ENCODE peak calls at places on chromosome 12, in ten cellular contexts. One of them, this sample, is unnamed.

GRCh38 chr12:482061-482460 is 22.3 kb downstream of the B4GALNT3 start:
- DNase-seq in SK-N-SH: no peak
- DNase-seq in testis: no peak
- DNase-seq in left lung: no peak
- DNase-seq in uterus: no peak
- DNase-seq in right cardiac atrium: no peak
- DNase-seq in aorta: no peak
- DNase-seq in A549: no peak
- DNase-seq in gastrocnemius medialis: no peak
- DNase-seq in cardiac muscle cell: no peak
- DNase-seq in this sample: no peak

GRCh38 chr12:53380797-53381738 is 1.1 kb downstream of the SP1 start:
- DNase-seq in A549: no peak
- DNase-seq in left lung: no peak
- DNase-seq in cardiac muscle cell: no peak
- DNase-seq in testis: no peak
- DNase-seq in right cardiac atrium: no peak
- DNase-seq in gastrocnemius medialis: no peak
- DNase-seq in SK-N-SH: no peak
- DNase-seq in uterus: no peak
- DNase-seq in aorta: peak; percentile 52
- DNase-seq in this sample: no peak

GRCh38 chr12:40325349-40325960 is 100.7 kb downstream of the LRRK2 start:
- DNase-seq in cardiac muscle cell: no peak
- DNase-seq in testis: peak; percentile 27
- DNase-seq in right cardiac atrium: no peak
- DNase-seq in gastrocnemius medialis: no peak
- DNase-seq in left lung: no peak
- DNase-seq in A549: peak; percentile 75
- DNase-seq in SK-N-SH: peak; percentile 46
- DNase-seq in uterus: no peak
- DNase-seq in aorta: no peak
- DNase-seq in this sample: no peak

GRCh38 chr12:116481726-116482125 is 77.5 kb upstream of the MAP1LC3B2 start:
- DNase-seq in aorta: no peak
- DNase-seq in cardiac muscle cell: no peak
- DNase-seq in left lung: no peak
- DNase-seq in A549: no peak
- DNase-seq in SK-N-SH: no peak
- DNase-seq in testis: no peak
- DNase-seq in uterus: no peak
- DNase-seq in gastrocnemius medialis: no peak
- DNase-seq in right cardiac atrium: no peak
- DNase-seq in this sample: no peak

GRCh38 chr12:68236421-68237059 is 10.9 kb upstream of the IL26 start:
- DNase-seq in left lung: no peak
- DNase-seq in A549: no peak
- DNase-seq in cardiac muscle cell: no peak
- DNase-seq in uterus: no peak
- DNase-seq in aorta: no peak
- DNase-seq in gastrocnemius medialis: no peak
- DNase-seq in SK-N-SH: no peak
- DNase-seq in testis: no peak
- DNase-seq in right cardiac atrium: no peak
- DNase-seq in this sample: no peak

GRCh38 chr12:53224268-53224896 is 7.6 kb downstream of the RARG start:
- DNase-seq in SK-N-SH: peak; percentile 69
- DNase-seq in gastrocnemius medialis: no peak
- DNase-seq in testis: no peak
- DNase-seq in left lung: no peak
- DNase-seq in uterus: no peak
- DNase-seq in cardiac muscle cell: peak; percentile 49
- DNase-seq in A549: peak; percentile 50
- DNase-seq in right cardiac atrium: no peak
- DNase-seq in aorta: peak; percentile 26
- DNase-seq in this sample: no peak

GRCh38 chr12:41511247-41511646 is 323.1 kb downstream of the PDZRN4 start:
- DNase-seq in SK-N-SH: no peak
- DNase-seq in right cardiac atrium: no peak
- DNase-seq in uterus: no peak
- DNase-seq in aorta: no peak
- DNase-seq in left lung: no peak
- DNase-seq in testis: no peak
- DNase-seq in cardiac muscle cell: no peak
- DNase-seq in gastrocnemius medialis: no peak
- DNase-seq in A549: no peak
- DNase-seq in this sample: no peak

GRCh38 chr12:76284816-76285750 is 63.1 kb downstream of the BBS10 start:
- DNase-seq in cardiac muscle cell: no peak
- DNase-seq in testis: no peak
- DNase-seq in gastrocnemius medialis: no peak
- DNase-seq in SK-N-SH: no peak
- DNase-seq in left lung: no peak
- DNase-seq in A549: peak; percentile 19
- DNase-seq in right cardiac atrium: no peak
- DNase-seq in uterus: no peak
- DNase-seq in aorta: no peak
- DNase-seq in this sample: no peak

GRCh38 chr12:55068416-55069010 is 48.7 kb downstream of the NEUROD4 start:
- DNase-seq in uterus: no peak
- DNase-seq in gastrocnemius medialis: no peak
- DNase-seq in A549: peak; percentile 68
- DNase-seq in left lung: no peak
- DNase-seq in SK-N-SH: peak; percentile 48
- DNase-seq in cardiac muscle cell: peak; percentile 75
- DNase-seq in aorta: no peak
- DNase-seq in testis: peak; percentile 25
- DNase-seq in right cardiac atrium: no peak
- DNase-seq in this sample: no peak

DNA sequence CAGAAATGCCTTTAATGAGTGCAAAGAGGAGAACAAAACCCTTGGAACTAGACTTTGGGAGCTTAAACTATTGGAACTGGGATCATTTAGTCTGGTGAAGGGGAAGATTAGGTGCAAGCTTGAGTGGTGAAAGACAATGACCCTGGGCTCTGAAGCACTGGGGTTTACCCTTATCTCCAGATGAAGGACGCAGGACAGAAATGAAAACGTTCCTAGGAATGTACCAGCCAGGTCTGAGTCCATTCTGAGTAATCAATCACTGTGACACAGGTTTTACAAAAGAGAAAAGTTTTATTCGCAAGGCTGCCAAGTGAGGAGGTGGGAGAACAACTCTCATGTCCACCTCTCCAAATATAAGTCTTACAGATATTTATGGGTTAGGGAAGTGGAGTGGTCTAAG is 249.1 kb downstream of the LRIG3 start:
- DNase-seq in cardiac muscle cell: peak; percentile 17
- DNase-seq in SK-N-SH: no peak
- DNase-seq in gastrocnemius medialis: no peak
- DNase-seq in right cardiac atrium: no peak
- DNase-seq in uterus: no peak
- DNase-seq in left lung: no peak
- DNase-seq in aorta: no peak
- DNase-seq in testis: no peak
- DNase-seq in A549: no peak
- DNase-seq in this sample: no peak
- H3K9me3 ChIP-seq in cardiac muscle cell: no peaks in the 10 kb centered on the region
- H3K9me3 ChIP-seq in SK-N-SH: no peaks in the 10 kb centered on the region
- H3K9me3 ChIP-seq in gastrocnemius medialis: no peaks in the 10 kb centered on the region
- H3K9me3 ChIP-seq in right cardiac atrium: no peaks in the 10 kb centered on the region
- H3K9me3 ChIP-seq in uterus: no peaks in the 10 kb centered on the region
- H3K9me3 ChIP-seq in left lung: peaks cover 5% of the 10 kb centered on the region
- H3K9me3 ChIP-seq in aorta: no peaks in the 10 kb centered on the region
- H3K9me3 ChIP-seq in testis: no peaks in the 10 kb centered on the region
- H3K9me3 ChIP-seq in A549: no peaks in the 10 kb centered on the region
- H3K9me3 ChIP-seq in this sample: no peaks in the 10 kb centered on the region

GRCh38 chr12:34407813-34408212 is 385.5 kb downstream of the ALG10 start:
- DNase-seq in right cardiac atrium: no peak
- DNase-seq in uterus: no peak
- DNase-seq in aorta: no peak
- DNase-seq in gastrocnemius medialis: no peak
- DNase-seq in testis: no peak
- DNase-seq in left lung: no peak
- DNase-seq in cardiac muscle cell: no peak
- DNase-seq in A549: no peak
- DNase-seq in SK-N-SH: no peak
- DNase-seq in this sample: no peak
- H3K9me3 ChIP-seq in right cardiac atrium: no peaks in the 10 kb centered on the region
- H3K9me3 ChIP-seq in uterus: no peaks in the 10 kb centered on the region
- H3K9me3 ChIP-seq in aorta: peaks cover 9% of the 10 kb centered on the region
- H3K9me3 ChIP-seq in gastrocnemius medialis: no peaks in the 10 kb centered on the region
- H3K9me3 ChIP-seq in testis: no peaks in the 10 kb centered on the region
- H3K9me3 ChIP-seq in left lung: peaks cover 100% of the 10 kb centered on the region
- H3K9me3 ChIP-seq in cardiac muscle cell: no peaks in the 10 kb centered on the region
- H3K9me3 ChIP-seq in A549: peaks cover 20% of the 10 kb centered on the region
- H3K9me3 ChIP-seq in SK-N-SH: peaks cover 7% of the 10 kb centered on the region
- H3K9me3 ChIP-seq in this sample: peaks cover 4% of the 10 kb centered on the region

GRCh38 chr12:59668678-59669077 is 72.8 kb downstream of the SLC16A7 start:
- DNase-seq in SK-N-SH: no peak
- DNase-seq in right cardiac atrium: no peak
- DNase-seq in uterus: no peak
- DNase-seq in aorta: no peak
- DNase-seq in A549: no peak
- DNase-seq in testis: no peak
- DNase-seq in gastrocnemius medialis: no peak
- DNase-seq in cardiac muscle cell: no peak
- DNase-seq in left lung: no peak
- DNase-seq in this sample: no peak

GRCh38 chr12:59660148-59660547 is 64.3 kb downstream of the SLC16A7 start:
- DNase-seq in SK-N-SH: no peak
- DNase-seq in uterus: no peak
- DNase-seq in cardiac muscle cell: no peak
- DNase-seq in A549: no peak
- DNase-seq in testis: no peak
- DNase-seq in left lung: no peak
- DNase-seq in right cardiac atrium: no peak
- DNase-seq in aorta: no peak
- DNase-seq in gastrocnemius medialis: no peak
- DNase-seq in this sample: no peak

GRCh38 chr12:59660921-59661597 is 65.2 kb downstream of the SLC16A7 start:
- DNase-seq in left lung: no peak
- DNase-seq in cardiac muscle cell: no peak
- DNase-seq in SK-N-SH: no peak
- DNase-seq in gastrocnemius medialis: no peak
- DNase-seq in uterus: no peak
- DNase-seq in testis: no peak
- DNase-seq in aorta: no peak
- DNase-seq in right cardiac atrium: no peak
- DNase-seq in A549: no peak
- DNase-seq in this sample: no peak

GRCh38 chr12:59664495-59664894 is 68.7 kb downstream of the SLC16A7 start:
- DNase-seq in uterus: no peak
- DNase-seq in cardiac muscle cell: no peak
- DNase-seq in left lung: no peak
- DNase-seq in aorta: no peak
- DNase-seq in SK-N-SH: no peak
- DNase-seq in A549: no peak
- DNase-seq in right cardiac atrium: no peak
- DNase-seq in testis: no peak
- DNase-seq in gastrocnemius medialis: no peak
- DNase-seq in this sample: no peak

DNA sequence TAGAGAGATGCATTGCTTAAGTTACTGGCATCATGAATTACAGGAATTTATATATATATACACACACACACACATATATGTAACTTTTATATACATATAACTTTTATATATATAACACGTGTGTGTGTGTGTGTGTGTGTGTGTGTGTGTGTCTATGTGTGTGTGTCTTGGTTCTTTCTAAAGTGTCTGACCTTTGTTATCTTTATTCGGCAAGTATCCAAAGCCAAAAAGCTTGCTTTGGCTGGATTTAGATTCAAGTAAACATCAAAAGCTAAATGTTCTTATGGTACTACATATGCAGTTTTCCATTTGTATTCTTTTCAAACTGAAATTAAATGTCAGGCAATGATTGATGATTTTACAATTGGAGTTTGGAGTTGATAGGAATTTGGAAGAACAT is 69.9 kb downstream of the SLC16A7 start:
- DNase-seq in cardiac muscle cell: no peak
- DNase-seq in gastrocnemius medialis: no peak
- DNase-seq in SK-N-SH: no peak
- DNase-seq in aorta: no peak
- DNase-seq in uterus: no peak
- DNase-seq in A549: no peak
- DNase-seq in testis: no peak
- DNase-seq in left lung: no peak
- DNase-seq in right cardiac atrium: no peak
- DNase-seq in this sample: no peak
- H3K9me3 ChIP-seq in cardiac muscle cell: no peaks in the 10 kb centered on the region
- H3K9me3 ChIP-seq in gastrocnemius medialis: no peaks in the 10 kb centered on the region
- H3K9me3 ChIP-seq in SK-N-SH: no peaks in the 10 kb centered on the region
- H3K9me3 ChIP-seq in aorta: no peaks in the 10 kb centered on the region
- H3K9me3 ChIP-seq in uterus: no peaks in the 10 kb centered on the region
- H3K9me3 ChIP-seq in A549: peaks cover 7% of the 10 kb centered on the region
- H3K9me3 ChIP-seq in testis: no peaks in the 10 kb centered on the region
- H3K9me3 ChIP-seq in left lung: peaks cover 17% of the 10 kb centered on the region
- H3K9me3 ChIP-seq in right cardiac atrium: no peaks in the 10 kb centered on the region
- H3K9me3 ChIP-seq in this sample: no peaks in the 10 kb centered on the region

DNA sequence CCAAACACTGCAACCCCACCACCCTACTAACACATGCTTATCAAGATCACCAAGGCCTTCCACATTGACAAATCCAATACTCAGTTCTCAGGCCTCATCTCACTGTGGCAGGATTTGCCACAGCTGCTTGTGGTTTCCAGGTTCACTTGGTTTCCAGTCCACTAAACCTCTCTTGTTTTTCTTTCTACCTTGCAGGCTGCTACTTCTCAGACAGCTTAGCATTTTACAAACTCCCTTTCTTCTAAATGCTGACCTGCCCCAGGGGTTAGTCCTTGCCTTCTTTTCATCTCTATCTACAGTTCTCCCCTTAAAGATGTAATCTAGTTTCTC is 84.1 kb downstream of the BCAT1 start:
- DNase-seq in A549: no peak
- DNase-seq in SK-N-SH: peak; percentile 8
- DNase-seq in gastrocnemius medialis: no peak
- DNase-seq in aorta: no peak
- DNase-seq in uterus: no peak
- DNase-seq in testis: no peak
- DNase-seq in left lung: no peak
- DNase-seq in right cardiac atrium: no peak
- DNase-seq in cardiac muscle cell: no peak
- DNase-seq in this sample: no peak
- H3K9me3 ChIP-seq in A549: no peaks in the 10 kb centered on the region
- H3K9me3 ChIP-seq in SK-N-SH: no peaks in the 10 kb centered on the region
- H3K9me3 ChIP-seq in gastrocnemius medialis: no peaks in the 10 kb centered on the region
- H3K9me3 ChIP-seq in aorta: no peaks in the 10 kb centered on the region
- H3K9me3 ChIP-seq in uterus: no peaks in the 10 kb centered on the region
- H3K9me3 ChIP-seq in testis: no peaks in the 10 kb centered on the region
- H3K9me3 ChIP-seq in left lung: peaks cover 7% of the 10 kb centered on the region
- H3K9me3 ChIP-seq in right cardiac atrium: no peaks in the 10 kb centered on the region
- H3K9me3 ChIP-seq in cardiac muscle cell: no peaks in the 10 kb centered on the region
- H3K9me3 ChIP-seq in this sample: no peaks in the 10 kb centered on the region

This sample was measured in T-helper 17 cell.